ENCODE peak calls at places on chromosomes 2 and 18, in ten cellular contexts. One of them, this sample, is unnamed.

GRCh38 chr2:50395510-50396300 is 636.2 kb downstream of the NRXN1 start:
- DNase-seq in pancreas: no peak
- DNase-seq in COR-L47: no peak
- DNase-seq in esophagus squamous epithelium: no peak
- DNase-seq in nucleus accumbens: no peak
- DNase-seq in stimulated activated CD4-positive, alpha-beta T cell treated with anti-CD3 and anti-CD28 coated beads, Interleukin-4, amount 100 ng/mL, for 24 hours: no peak
- DNase-seq in foreskin fibroblast: no peak
- DNase-seq in upper lobe of right lung: no peak
- DNase-seq in stimulated activated CD8-positive, alpha-beta memory T cell treated with anti-CD3 and anti-CD28 coated beads, Interleukin-4, amount 100 ng/mL, for 24 hours: no peak
- DNase-seq in activated CD4-positive, alpha-beta T cell treated with anti-CD3 and anti-CD28 coated beads for 1 hour: no peak
- DNase-seq in this sample: no peak

GRCh38 chr18:51039138-51040112 is 9.4 kb downstream of the SMAD4 start:
- DNase-seq in pancreas: peak; percentile 54
- DNase-seq in COR-L47: no peak
- DNase-seq in esophagus squamous epithelium: no peak
- DNase-seq in nucleus accumbens: no peak
- DNase-seq in stimulated activated CD4-positive, alpha-beta T cell treated with anti-CD3 and anti-CD28 coated beads, Interleukin-4, amount 100 ng/mL, for 24 hours: no peak
- DNase-seq in foreskin fibroblast: no peak
- DNase-seq in upper lobe of right lung: no peak
- DNase-seq in stimulated activated CD8-positive, alpha-beta memory T cell treated with anti-CD3 and anti-CD28 coated beads, Interleukin-4, amount 100 ng/mL, for 24 hours: no peak
- DNase-seq in activated CD4-positive, alpha-beta T cell treated with anti-CD3 and anti-CD28 coated beads for 1 hour: no peak
- DNase-seq in this sample: no peak

GRCh38 chr2:134273240-134273983 is 19.5 kb downstream of the MGAT5 start:
- DNase-seq in pancreas: no peak
- DNase-seq in COR-L47: no peak
- DNase-seq in esophagus squamous epithelium: no peak
- DNase-seq in nucleus accumbens: no peak
- DNase-seq in stimulated activated CD4-positive, alpha-beta T cell treated with anti-CD3 and anti-CD28 coated beads, Interleukin-4, amount 100 ng/mL, for 24 hours: no peak
- DNase-seq in foreskin fibroblast: no peak
- DNase-seq in upper lobe of right lung: no peak
- DNase-seq in stimulated activated CD8-positive, alpha-beta memory T cell treated with anti-CD3 and anti-CD28 coated beads, Interleukin-4, amount 100 ng/mL, for 24 hours: no peak
- DNase-seq in activated CD4-positive, alpha-beta T cell treated with anti-CD3 and anti-CD28 coated beads for 1 hour: no peak
- DNase-seq in this sample: no peak

GRCh38 chr2:235508371-235509160 is 14.7 kb downstream of the AGAP1 start:
- DNase-seq in pancreas: no peak
- DNase-seq in COR-L47: no peak
- DNase-seq in esophagus squamous epithelium: no peak
- DNase-seq in nucleus accumbens: no peak
- DNase-seq in stimulated activated CD4-positive, alpha-beta T cell treated with anti-CD3 and anti-CD28 coated beads, Interleukin-4, amount 100 ng/mL, for 24 hours: no peak
- DNase-seq in foreskin fibroblast: no peak
- DNase-seq in upper lobe of right lung: no peak
- DNase-seq in stimulated activated CD8-positive, alpha-beta memory T cell treated with anti-CD3 and anti-CD28 coated beads, Interleukin-4, amount 100 ng/mL, for 24 hours: no peak
- DNase-seq in activated CD4-positive, alpha-beta T cell treated with anti-CD3 and anti-CD28 coated beads for 1 hour: no peak
- DNase-seq in this sample: no peak

GRCh38 chr2:8486141-8486540 is 195.7 kb upstream of the ID2 start:
- DNase-seq in pancreas: no peak
- DNase-seq in COR-L47: no peak
- DNase-seq in esophagus squamous epithelium: no peak
- DNase-seq in nucleus accumbens: no peak
- DNase-seq in stimulated activated CD4-positive, alpha-beta T cell treated with anti-CD3 and anti-CD28 coated beads, Interleukin-4, amount 100 ng/mL, for 24 hours: no peak
- DNase-seq in foreskin fibroblast: no peak
- DNase-seq in upper lobe of right lung: no peak
- DNase-seq in stimulated activated CD8-positive, alpha-beta memory T cell treated with anti-CD3 and anti-CD28 coated beads, Interleukin-4, amount 100 ng/mL, for 24 hours: no peak
- DNase-seq in activated CD4-positive, alpha-beta T cell treated with anti-CD3 and anti-CD28 coated beads for 1 hour: no peak
- DNase-seq in this sample: no peak

GRCh38 chr2:8376603-8377423 is 305.0 kb upstream of the ID2 start:
- DNase-seq in pancreas: no peak
- DNase-seq in COR-L47: no peak
- DNase-seq in esophagus squamous epithelium: no peak
- DNase-seq in nucleus accumbens: no peak
- DNase-seq in stimulated activated CD4-positive, alpha-beta T cell treated with anti-CD3 and anti-CD28 coated beads, Interleukin-4, amount 100 ng/mL, for 24 hours: peak; percentile 20
- DNase-seq in foreskin fibroblast: no peak
- DNase-seq in upper lobe of right lung: no peak
- DNase-seq in stimulated activated CD8-positive, alpha-beta memory T cell treated with anti-CD3 and anti-CD28 coated beads, Interleukin-4, amount 100 ng/mL, for 24 hours: no peak
- DNase-seq in activated CD4-positive, alpha-beta T cell treated with anti-CD3 and anti-CD28 coated beads for 1 hour: no peak
- DNase-seq in this sample: no peak

GRCh38 chr2:71901466-71901865 is 246.2 kb downstream of the CYP26B1 start:
- DNase-seq in pancreas: no peak
- DNase-seq in COR-L47: no peak
- DNase-seq in esophagus squamous epithelium: no peak
- DNase-seq in nucleus accumbens: no peak
- DNase-seq in stimulated activated CD4-positive, alpha-beta T cell treated with anti-CD3 and anti-CD28 coated beads, Interleukin-4, amount 100 ng/mL, for 24 hours: no peak
- DNase-seq in foreskin fibroblast: no peak
- DNase-seq in upper lobe of right lung: no peak
- DNase-seq in stimulated activated CD8-positive, alpha-beta memory T cell treated with anti-CD3 and anti-CD28 coated beads, Interleukin-4, amount 100 ng/mL, for 24 hours: no peak
- DNase-seq in activated CD4-positive, alpha-beta T cell treated with anti-CD3 and anti-CD28 coated beads for 1 hour: no peak
- DNase-seq in this sample: no peak

GRCh38 chr2:143068094-143068890 is 60.9 kb upstream of the ARHGAP15 start:
- DNase-seq in pancreas: no peak
- DNase-seq in COR-L47: no peak
- DNase-seq in esophagus squamous epithelium: no peak
- DNase-seq in nucleus accumbens: no peak
- DNase-seq in stimulated activated CD4-positive, alpha-beta T cell treated with anti-CD3 and anti-CD28 coated beads, Interleukin-4, amount 100 ng/mL, for 24 hours: no peak
- DNase-seq in foreskin fibroblast: no peak
- DNase-seq in upper lobe of right lung: no peak
- DNase-seq in stimulated activated CD8-positive, alpha-beta memory T cell treated with anti-CD3 and anti-CD28 coated beads, Interleukin-4, amount 100 ng/mL, for 24 hours: no peak
- DNase-seq in activated CD4-positive, alpha-beta T cell treated with anti-CD3 and anti-CD28 coated beads for 1 hour: no peak
- DNase-seq in this sample: no peak

GRCh38 chr2:149094217-149095015 is 55.9 kb downstream of the LYPD6B start:
- DNase-seq in pancreas: no peak
- DNase-seq in COR-L47: no peak
- DNase-seq in esophagus squamous epithelium: no peak
- DNase-seq in nucleus accumbens: no peak
- DNase-seq in stimulated activated CD4-positive, alpha-beta T cell treated with anti-CD3 and anti-CD28 coated beads, Interleukin-4, amount 100 ng/mL, for 24 hours: no peak
- DNase-seq in foreskin fibroblast: no peak
- DNase-seq in upper lobe of right lung: no peak
- DNase-seq in stimulated activated CD8-positive, alpha-beta memory T cell treated with anti-CD3 and anti-CD28 coated beads, Interleukin-4, amount 100 ng/mL, for 24 hours: no peak
- DNase-seq in activated CD4-positive, alpha-beta T cell treated with anti-CD3 and anti-CD28 coated beads for 1 hour: no peak
- DNase-seq in this sample: no peak

GRCh38 chr2:239937866-239938640 is 87.1 kb downstream of the NDUFA10 start:
- DNase-seq in pancreas: no peak
- DNase-seq in COR-L47: no peak
- DNase-seq in esophagus squamous epithelium: no peak
- DNase-seq in nucleus accumbens: no peak
- DNase-seq in stimulated activated CD4-positive, alpha-beta T cell treated with anti-CD3 and anti-CD28 coated beads, Interleukin-4, amount 100 ng/mL, for 24 hours: no peak
- DNase-seq in foreskin fibroblast: no peak
- DNase-seq in upper lobe of right lung: peak; percentile 51
- DNase-seq in stimulated activated CD8-positive, alpha-beta memory T cell treated with anti-CD3 and anti-CD28 coated beads, Interleukin-4, amount 100 ng/mL, for 24 hours: no peak
- DNase-seq in activated CD4-positive, alpha-beta T cell treated with anti-CD3 and anti-CD28 coated beads for 1 hour: no peak
- DNase-seq in this sample: no peak

GRCh38 chr2:238107525-238108422 is 7.6 kb downstream of the ESPNL start:
- DNase-seq in pancreas: peak; percentile 6
- DNase-seq in COR-L47: no peak
- DNase-seq in esophagus squamous epithelium: no peak
- DNase-seq in nucleus accumbens: no peak
- DNase-seq in stimulated activated CD4-positive, alpha-beta T cell treated with anti-CD3 and anti-CD28 coated beads, Interleukin-4, amount 100 ng/mL, for 24 hours: no peak
- DNase-seq in foreskin fibroblast: no peak
- DNase-seq in upper lobe of right lung: peak; percentile 63
- DNase-seq in stimulated activated CD8-positive, alpha-beta memory T cell treated with anti-CD3 and anti-CD28 coated beads, Interleukin-4, amount 100 ng/mL, for 24 hours: no peak
- DNase-seq in activated CD4-positive, alpha-beta T cell treated with anti-CD3 and anti-CD28 coated beads for 1 hour: no peak
- DNase-seq in this sample: no peak

GRCh38 chr2:28662044-28662443 is 89.6 kb upstream of the PPP1CB start:
- DNase-seq in pancreas: no peak
- DNase-seq in COR-L47: no peak
- DNase-seq in esophagus squamous epithelium: no peak
- DNase-seq in nucleus accumbens: no peak
- DNase-seq in stimulated activated CD4-positive, alpha-beta T cell treated with anti-CD3 and anti-CD28 coated beads, Interleukin-4, amount 100 ng/mL, for 24 hours: no peak
- DNase-seq in foreskin fibroblast: peak; percentile 44
- DNase-seq in upper lobe of right lung: no peak
- DNase-seq in stimulated activated CD8-positive, alpha-beta memory T cell treated with anti-CD3 and anti-CD28 coated beads, Interleukin-4, amount 100 ng/mL, for 24 hours: no peak
- DNase-seq in activated CD4-positive, alpha-beta T cell treated with anti-CD3 and anti-CD28 coated beads for 1 hour: no peak
- DNase-seq in this sample: no peak

GRCh38 chr2:178523596-178524134 is 43.4 kb downstream of the PLEKHA3 start:
- DNase-seq in pancreas: no peak
- DNase-seq in COR-L47: no peak
- DNase-seq in esophagus squamous epithelium: no peak
- DNase-seq in nucleus accumbens: no peak
- DNase-seq in stimulated activated CD4-positive, alpha-beta T cell treated with anti-CD3 and anti-CD28 coated beads, Interleukin-4, amount 100 ng/mL, for 24 hours: no peak
- DNase-seq in foreskin fibroblast: no peak
- DNase-seq in upper lobe of right lung: no peak
- DNase-seq in stimulated activated CD8-positive, alpha-beta memory T cell treated with anti-CD3 and anti-CD28 coated beads, Interleukin-4, amount 100 ng/mL, for 24 hours: no peak
- DNase-seq in activated CD4-positive, alpha-beta T cell treated with anti-CD3 and anti-CD28 coated beads for 1 hour: no peak
- DNase-seq in this sample: no peak

GRCh38 chr2:122164964-122165363 is 409.5 kb downstream of the TSN start:
- DNase-seq in pancreas: no peak
- DNase-seq in COR-L47: no peak
- DNase-seq in esophagus squamous epithelium: no peak
- DNase-seq in nucleus accumbens: no peak
- DNase-seq in stimulated activated CD4-positive, alpha-beta T cell treated with anti-CD3 and anti-CD28 coated beads, Interleukin-4, amount 100 ng/mL, for 24 hours: no peak
- DNase-seq in foreskin fibroblast: no peak
- DNase-seq in upper lobe of right lung: no peak
- DNase-seq in stimulated activated CD8-positive, alpha-beta memory T cell treated with anti-CD3 and anti-CD28 coated beads, Interleukin-4, amount 100 ng/mL, for 24 hours: no peak
- DNase-seq in activated CD4-positive, alpha-beta T cell treated with anti-CD3 and anti-CD28 coated beads for 1 hour: no peak
- DNase-seq in this sample: no peak

GRCh38 chr18:76679877-76680276 is 142.5 kb upstream of the ZNF236 start:
- DNase-seq in pancreas: no peak
- DNase-seq in COR-L47: peak; percentile 58
- DNase-seq in esophagus squamous epithelium: no peak
- DNase-seq in nucleus accumbens: no peak
- DNase-seq in stimulated activated CD4-positive, alpha-beta T cell treated with anti-CD3 and anti-CD28 coated beads, Interleukin-4, amount 100 ng/mL, for 24 hours: no peak
- DNase-seq in foreskin fibroblast: no peak
- DNase-seq in upper lobe of right lung: no peak
- DNase-seq in stimulated activated CD8-positive, alpha-beta memory T cell treated with anti-CD3 and anti-CD28 coated beads, Interleukin-4, amount 100 ng/mL, for 24 hours: no peak
- DNase-seq in activated CD4-positive, alpha-beta T cell treated with anti-CD3 and anti-CD28 coated beads for 1 hour: no peak
- DNase-seq in this sample: no peak

GRCh38 chr2:146821836-146822316 is 1023.0 kb upstream of the ACVR2A start:
- DNase-seq in pancreas: no peak
- DNase-seq in COR-L47: no peak
- DNase-seq in esophagus squamous epithelium: no peak
- DNase-seq in nucleus accumbens: no peak
- DNase-seq in stimulated activated CD4-positive, alpha-beta T cell treated with anti-CD3 and anti-CD28 coated beads, Interleukin-4, amount 100 ng/mL, for 24 hours: no peak
- DNase-seq in foreskin fibroblast: peak; percentile 70
- DNase-seq in upper lobe of right lung: no peak
- DNase-seq in stimulated activated CD8-positive, alpha-beta memory T cell treated with anti-CD3 and anti-CD28 coated beads, Interleukin-4, amount 100 ng/mL, for 24 hours: no peak
- DNase-seq in activated CD4-positive, alpha-beta T cell treated with anti-CD3 and anti-CD28 coated beads for 1 hour: no peak
- DNase-seq in this sample: no peak

GRCh38 chr18:8056723-8057122 is 489.6 kb downstream of the PTPRM start:
- DNase-seq in pancreas: no peak
- DNase-seq in COR-L47: no peak
- DNase-seq in esophagus squamous epithelium: no peak
- DNase-seq in nucleus accumbens: no peak
- DNase-seq in stimulated activated CD4-positive, alpha-beta T cell treated with anti-CD3 and anti-CD28 coated beads, Interleukin-4, amount 100 ng/mL, for 24 hours: no peak
- DNase-seq in foreskin fibroblast: no peak
- DNase-seq in upper lobe of right lung: no peak
- DNase-seq in stimulated activated CD8-positive, alpha-beta memory T cell treated with anti-CD3 and anti-CD28 coated beads, Interleukin-4, amount 100 ng/mL, for 24 hours: no peak
- DNase-seq in activated CD4-positive, alpha-beta T cell treated with anti-CD3 and anti-CD28 coated beads for 1 hour: no peak
- DNase-seq in this sample: no peak

GRCh38 chr2:16014041-16014787 is 73.9 kb downstream of the MYCN start:
- DNase-seq in pancreas: no peak
- DNase-seq in COR-L47: no peak
- DNase-seq in esophagus squamous epithelium: no peak
- DNase-seq in nucleus accumbens: peak; percentile 53
- DNase-seq in stimulated activated CD4-positive, alpha-beta T cell treated with anti-CD3 and anti-CD28 coated beads, Interleukin-4, amount 100 ng/mL, for 24 hours: no peak
- DNase-seq in foreskin fibroblast: no peak
- DNase-seq in upper lobe of right lung: no peak
- DNase-seq in stimulated activated CD8-positive, alpha-beta memory T cell treated with anti-CD3 and anti-CD28 coated beads, Interleukin-4, amount 100 ng/mL, for 24 hours: no peak
- DNase-seq in activated CD4-positive, alpha-beta T cell treated with anti-CD3 and anti-CD28 coated beads for 1 hour: no peak
- DNase-seq in this sample: no peak

GRCh38 chr18:22983175-22983574 is 50.0 kb downstream of the RBBP8 start:
- DNase-seq in pancreas: no peak
- DNase-seq in COR-L47: peak; percentile 3
- DNase-seq in esophagus squamous epithelium: no peak
- DNase-seq in nucleus accumbens: no peak
- DNase-seq in stimulated activated CD4-positive, alpha-beta T cell treated with anti-CD3 and anti-CD28 coated beads, Interleukin-4, amount 100 ng/mL, for 24 hours: no peak
- DNase-seq in foreskin fibroblast: peak; percentile 18
- DNase-seq in upper lobe of right lung: no peak
- DNase-seq in stimulated activated CD8-positive, alpha-beta memory T cell treated with anti-CD3 and anti-CD28 coated beads, Interleukin-4, amount 100 ng/mL, for 24 hours: no peak
- DNase-seq in activated CD4-positive, alpha-beta T cell treated with anti-CD3 and anti-CD28 coated beads for 1 hour: no peak
- DNase-seq in this sample: no peak

GRCh38 chr18:1468550-1468949 is 563.9 kb downstream of the ADCYAP1 start:
- DNase-seq in pancreas: no peak
- DNase-seq in COR-L47: no peak
- DNase-seq in esophagus squamous epithelium: no peak
- DNase-seq in nucleus accumbens: no peak
- DNase-seq in stimulated activated CD4-positive, alpha-beta T cell treated with anti-CD3 and anti-CD28 coated beads, Interleukin-4, amount 100 ng/mL, for 24 hours: no peak
- DNase-seq in foreskin fibroblast: no peak
- DNase-seq in upper lobe of right lung: no peak
- DNase-seq in stimulated activated CD8-positive, alpha-beta memory T cell treated with anti-CD3 and anti-CD28 coated beads, Interleukin-4, amount 100 ng/mL, for 24 hours: no peak
- DNase-seq in activated CD4-positive, alpha-beta T cell treated with anti-CD3 and anti-CD28 coated beads for 1 hour: no peak
- DNase-seq in this sample: no peak

GRCh38 chr2:20664431-20665260 is 2.3 kb upstream of the GDF7 start:
- DNase-seq in pancreas: no peak
- DNase-seq in COR-L47: no peak
- DNase-seq in esophagus squamous epithelium: no peak
- DNase-seq in nucleus accumbens: no peak
- DNase-seq in stimulated activated CD4-positive, alpha-beta T cell treated with anti-CD3 and anti-CD28 coated beads, Interleukin-4, amount 100 ng/mL, for 24 hours: no peak
- DNase-seq in foreskin fibroblast: no peak
- DNase-seq in upper lobe of right lung: peak; percentile 37
- DNase-seq in stimulated activated CD8-positive, alpha-beta memory T cell treated with anti-CD3 and anti-CD28 coated beads, Interleukin-4, amount 100 ng/mL, for 24 hours: no peak
- DNase-seq in activated CD4-positive, alpha-beta T cell treated with anti-CD3 and anti-CD28 coated beads for 1 hour: no peak
- DNase-seq in this sample: no peak

GRCh38 chr2:121412349-121412748 is 118.3 kb upstream of the RNU4ATAC start:
- DNase-seq in pancreas: no peak
- DNase-seq in COR-L47: no peak
- DNase-seq in esophagus squamous epithelium: no peak
- DNase-seq in nucleus accumbens: no peak
- DNase-seq in stimulated activated CD4-positive, alpha-beta T cell treated with anti-CD3 and anti-CD28 coated beads, Interleukin-4, amount 100 ng/mL, for 24 hours: no peak
- DNase-seq in foreskin fibroblast: no peak
- DNase-seq in upper lobe of right lung: no peak
- DNase-seq in stimulated activated CD8-positive, alpha-beta memory T cell treated with anti-CD3 and anti-CD28 coated beads, Interleukin-4, amount 100 ng/mL, for 24 hours: no peak
- DNase-seq in activated CD4-positive, alpha-beta T cell treated with anti-CD3 and anti-CD28 coated beads for 1 hour: no peak
- DNase-seq in this sample: no peak

GRCh38 chr2:159124441-159124911 is 156.0 kb downstream of the TANC1 start:
- DNase-seq in pancreas: no peak
- DNase-seq in COR-L47: no peak
- DNase-seq in esophagus squamous epithelium: no peak
- DNase-seq in nucleus accumbens: no peak
- DNase-seq in stimulated activated CD4-positive, alpha-beta T cell treated with anti-CD3 and anti-CD28 coated beads, Interleukin-4, amount 100 ng/mL, for 24 hours: peak; percentile 19
- DNase-seq in foreskin fibroblast: peak; percentile 85
- DNase-seq in upper lobe of right lung: no peak
- DNase-seq in stimulated activated CD8-positive, alpha-beta memory T cell treated with anti-CD3 and anti-CD28 coated beads, Interleukin-4, amount 100 ng/mL, for 24 hours: peak; percentile 21
- DNase-seq in activated CD4-positive, alpha-beta T cell treated with anti-CD3 and anti-CD28 coated beads for 1 hour: no peak
- DNase-seq in this sample: no peak

GRCh38 chr18:12630136-12630535 is 27.8 kb downstream of the SPIRE1 start:
- DNase-seq in pancreas: no peak
- DNase-seq in COR-L47: no peak
- DNase-seq in esophagus squamous epithelium: no peak
- DNase-seq in nucleus accumbens: no peak
- DNase-seq in stimulated activated CD4-positive, alpha-beta T cell treated with anti-CD3 and anti-CD28 coated beads, Interleukin-4, amount 100 ng/mL, for 24 hours: no peak
- DNase-seq in foreskin fibroblast: peak; percentile 48
- DNase-seq in upper lobe of right lung: no peak
- DNase-seq in stimulated activated CD8-positive, alpha-beta memory T cell treated with anti-CD3 and anti-CD28 coated beads, Interleukin-4, amount 100 ng/mL, for 24 hours: no peak
- DNase-seq in activated CD4-positive, alpha-beta T cell treated with anti-CD3 and anti-CD28 coated beads for 1 hour: no peak
- DNase-seq in this sample: no peak

GRCh38 chr18:70288851-70289328 is at the start of gene SOCS6:
- DNase-seq in pancreas: peak; percentile 62
- DNase-seq in COR-L47: peak; percentile 34
- DNase-seq in esophagus squamous epithelium: peak; percentile 4
- DNase-seq in nucleus accumbens: peak; percentile 37
- DNase-seq in stimulated activated CD4-positive, alpha-beta T cell treated with anti-CD3 and anti-CD28 coated beads, Interleukin-4, amount 100 ng/mL, for 24 hours: no peak
- DNase-seq in foreskin fibroblast: peak; percentile 61
- DNase-seq in upper lobe of right lung: peak; percentile 89
- DNase-seq in stimulated activated CD8-positive, alpha-beta memory T cell treated with anti-CD3 and anti-CD28 coated beads, Interleukin-4, amount 100 ng/mL, for 24 hours: peak; percentile 22
- DNase-seq in activated CD4-positive, alpha-beta T cell treated with anti-CD3 and anti-CD28 coated beads for 1 hour: no peak
- DNase-seq in this sample: no peak

GRCh38 chr2:213199871-213200270 is 48.5 kb upstream of the IKZF2 start:
- DNase-seq in pancreas: no peak
- DNase-seq in COR-L47: no peak
- DNase-seq in esophagus squamous epithelium: no peak
- DNase-seq in nucleus accumbens: no peak
- DNase-seq in stimulated activated CD4-positive, alpha-beta T cell treated with anti-CD3 and anti-CD28 coated beads, Interleukin-4, amount 100 ng/mL, for 24 hours: no peak
- DNase-seq in foreskin fibroblast: peak; percentile 49
- DNase-seq in upper lobe of right lung: no peak
- DNase-seq in stimulated activated CD8-positive, alpha-beta memory T cell treated with anti-CD3 and anti-CD28 coated beads, Interleukin-4, amount 100 ng/mL, for 24 hours: no peak
- DNase-seq in activated CD4-positive, alpha-beta T cell treated with anti-CD3 and anti-CD28 coated beads for 1 hour: no peak
- DNase-seq in this sample: no peak

GRCh38 chr2:174145827-174146226 is 102.5 kb downstream of the OLA1 start:
- DNase-seq in pancreas: no peak
- DNase-seq in COR-L47: no peak
- DNase-seq in esophagus squamous epithelium: no peak
- DNase-seq in nucleus accumbens: no peak
- DNase-seq in stimulated activated CD4-positive, alpha-beta T cell treated with anti-CD3 and anti-CD28 coated beads, Interleukin-4, amount 100 ng/mL, for 24 hours: no peak
- DNase-seq in foreskin fibroblast: no peak
- DNase-seq in upper lobe of right lung: no peak
- DNase-seq in stimulated activated CD8-positive, alpha-beta memory T cell treated with anti-CD3 and anti-CD28 coated beads, Interleukin-4, amount 100 ng/mL, for 24 hours: no peak
- DNase-seq in activated CD4-positive, alpha-beta T cell treated with anti-CD3 and anti-CD28 coated beads for 1 hour: no peak
- DNase-seq in this sample: no peak

This sample was measured in CD8-positive, alpha-beta T cell.